ENCODE peak calls at places on chromosomes 4 and X, in five cellular contexts. One of them, this sample, is unnamed. For H3K9me3, the result is how much of the 10 kb centered on the place peaks cover.

GRCh38 chrX:33211356-33212254 is at the start of gene DMD:
- DNase-seq in spleen: no peak
- DNase-seq in HCT116: no peak
- DNase-seq in A549: no peak
- DNase-seq in adrenal gland: peak
- DNase-seq in this sample: no peak

GRCh38 chrX:40009890-40010289 is 87.9 kb downstream of the BCOR start:
- DNase-seq in spleen: no peak
- DNase-seq in HCT116: no peak
- DNase-seq in A549: no peak
- DNase-seq in adrenal gland: no peak
- DNase-seq in this sample: no peak

GRCh38 chrX:6849711-6850415 is 297.6 kb upstream of the STS start:
- DNase-seq in spleen: no peak
- DNase-seq in HCT116: no peak
- DNase-seq in A549: no peak
- DNase-seq in adrenal gland: no peak
- DNase-seq in this sample: no peak

GRCh38 chr4:100162027-100162685 is 28.1 kb downstream of the DDIT4L start:
- DNase-seq in spleen: no peak
- DNase-seq in HCT116: no peak
- DNase-seq in A549: no peak
- DNase-seq in adrenal gland: no peak
- DNase-seq in this sample: no peak

GRCh38 chrX:69149466-69150293 is 15.6 kb downstream of the PJA1 start:
- DNase-seq in spleen: peak
- DNase-seq in HCT116: no peak
- DNase-seq in A549: no peak
- DNase-seq in adrenal gland: no peak
- DNase-seq in this sample: no peak

GRCh38 chrX:18146954-18147353 is 73.7 kb downstream of the BEND2 start:
- DNase-seq in spleen: no peak
- DNase-seq in HCT116: no peak
- DNase-seq in A549: no peak
- DNase-seq in adrenal gland: no peak
- DNase-seq in this sample: no peak

GRCh38 chrX:39896951-39897740 is 200.6 kb downstream of the BCOR start:
- DNase-seq in spleen: no peak
- DNase-seq in HCT116: no peak
- DNase-seq in A549: no peak
- DNase-seq in adrenal gland: no peak
- DNase-seq in this sample: no peak

GRCh38 chr4:24644983-24645764 is 60.8 kb upstream of the DHX15 start:
- DNase-seq in spleen: no peak
- DNase-seq in HCT116: no peak
- DNase-seq in A549: no peak
- DNase-seq in adrenal gland: no peak
- DNase-seq in this sample: no peak

DNA sequence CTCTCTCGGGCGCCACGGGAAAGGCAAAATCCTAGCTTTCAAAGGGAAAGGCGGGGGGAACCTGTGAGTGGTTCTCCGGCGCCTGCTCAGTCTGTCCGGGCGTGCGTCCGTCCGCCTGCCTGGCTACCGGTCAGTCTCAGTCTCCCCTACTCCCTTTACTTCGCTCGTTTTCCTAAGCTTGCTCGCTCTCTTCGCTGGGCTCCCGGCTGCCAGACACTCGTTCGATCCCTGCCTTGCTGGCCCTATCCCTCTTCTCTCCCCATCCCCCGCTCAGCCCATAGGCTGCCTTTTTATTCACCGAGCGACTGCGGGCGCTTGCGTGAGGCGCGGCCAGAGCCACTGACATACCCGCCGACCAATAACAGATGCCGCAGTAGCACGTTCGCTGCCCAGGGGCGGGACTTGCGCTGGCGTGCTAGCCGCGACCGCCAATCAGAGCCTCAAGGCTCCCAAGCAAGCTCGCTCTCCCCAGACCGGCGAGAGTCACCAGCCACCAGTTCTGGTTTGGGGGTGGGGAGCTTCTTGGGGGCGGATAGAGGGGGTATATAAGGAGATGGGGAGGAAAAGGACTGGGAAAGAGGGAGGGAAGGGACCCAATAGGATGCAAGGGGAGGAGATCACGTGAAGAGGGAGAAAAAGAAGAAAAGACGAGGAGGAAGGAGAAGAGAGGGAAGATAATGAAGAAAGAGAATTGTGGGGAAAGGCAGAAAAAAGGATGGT is 30.0 kb downstream of the ARHGEF9 start:
- DNase-seq in spleen: peak
- DNase-seq in HCT116: peak
- DNase-seq in A549: peak
- DNase-seq in adrenal gland: peak
- DNase-seq in this sample: peak
- TF ChIP-seq POLR2A in spleen: no peak
- TF ChIP-seq POLR2A in HCT116: peak
- TF ChIP-seq POLR2A in A549: peak
- TF ChIP-seq POLR2A in adrenal gland: peak
- TF ChIP-seq POLR2A in this sample: peak

GRCh38 chr4:107083-107443 is 17.2 kb upstream of the ZNF718 start:
- DNase-seq in spleen: no peak
- DNase-seq in HCT116: no peak
- DNase-seq in A549: no peak
- DNase-seq in adrenal gland: no peak
- DNase-seq in this sample: no peak
- H3K9me3 ChIP-seq in spleen: half or more
- H3K9me3 ChIP-seq in HCT116: under half
- H3K9me3 ChIP-seq in A549: under half
- H3K9me3 ChIP-seq in adrenal gland: under half
- H3K9me3 ChIP-seq in this sample: half or more

DNA sequence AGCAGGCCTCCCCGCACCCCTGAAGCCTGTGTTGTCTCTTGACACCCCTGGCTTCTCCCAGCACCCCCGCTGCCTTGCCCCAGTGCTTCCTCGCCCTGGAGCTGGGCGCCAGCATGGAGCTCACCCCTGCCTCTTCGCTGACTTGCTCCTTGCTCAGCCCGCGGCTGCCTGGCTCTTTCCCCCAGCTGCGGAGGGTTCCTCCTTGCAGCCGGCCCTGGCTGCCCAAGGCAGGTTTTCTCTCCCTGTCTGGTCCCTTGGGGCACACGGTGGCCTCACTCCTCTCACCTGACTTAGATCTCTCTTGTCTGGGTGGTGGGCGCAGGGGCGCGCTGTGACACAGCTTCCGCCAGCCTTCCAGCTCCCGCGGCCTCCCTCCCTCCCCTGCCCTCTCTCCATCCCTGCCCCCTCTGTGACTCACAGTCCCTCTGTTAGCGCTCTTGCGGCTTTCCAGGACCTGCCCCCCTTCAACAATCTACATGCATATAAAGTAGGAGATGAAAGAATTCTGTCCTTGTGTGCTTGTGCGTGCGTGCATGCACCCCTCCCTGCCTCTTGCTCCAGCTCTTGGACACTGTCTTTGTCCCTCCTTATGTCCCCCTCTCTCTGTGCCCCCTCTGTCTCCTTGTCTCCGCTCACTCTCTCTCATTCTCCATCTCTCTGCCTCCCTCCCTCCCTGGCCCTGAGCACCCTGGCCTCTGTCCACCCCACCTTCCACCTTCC is 2.2 kb downstream of the PLXNB3 start:
- DNase-seq in spleen: peak
- DNase-seq in HCT116: no peak
- DNase-seq in A549: no peak
- DNase-seq in adrenal gland: peak
- DNase-seq in this sample: no peak
- TF ChIP-seq POLR2A in spleen: no peak
- TF ChIP-seq POLR2A in HCT116: no peak
- TF ChIP-seq POLR2A in A549: no peak
- TF ChIP-seq POLR2A in adrenal gland: no peak
- TF ChIP-seq POLR2A in this sample: no peak

GRCh38 chr4:28386776-28387175 is 1526.1 kb downstream of the STIM2 start:
- DNase-seq in spleen: no peak
- DNase-seq in HCT116: no peak
- DNase-seq in A549: no peak
- DNase-seq in adrenal gland: no peak
- DNase-seq in this sample: no peak
- H3K9me3 ChIP-seq in spleen: under half
- H3K9me3 ChIP-seq in HCT116: under half
- H3K9me3 ChIP-seq in A549: under half
- H3K9me3 ChIP-seq in adrenal gland: under half
- H3K9me3 ChIP-seq in this sample: under half

GRCh38 chr4:185344743-185345538 is 50.8 kb downstream of the LRP2BP start:
- DNase-seq in spleen: no peak
- DNase-seq in HCT116: no peak
- DNase-seq in A549: no peak
- DNase-seq in adrenal gland: no peak
- DNase-seq in this sample: no peak

GRCh38 chr4:185341841-185342240 is 53.9 kb downstream of the LRP2BP start:
- DNase-seq in spleen: no peak
- DNase-seq in HCT116: no peak
- DNase-seq in A549: no peak
- DNase-seq in adrenal gland: no peak
- DNase-seq in this sample: no peak

GRCh38 chr4:185346975-185347601 is 48.6 kb downstream of the LRP2BP start:
- DNase-seq in spleen: no peak
- DNase-seq in HCT116: no peak
- DNase-seq in A549: no peak
- DNase-seq in adrenal gland: no peak
- DNase-seq in this sample: no peak

GRCh38 chr4:185341377-185341776 is 54.3 kb downstream of the LRP2BP start:
- DNase-seq in spleen: no peak
- DNase-seq in HCT116: no peak
- DNase-seq in A549: no peak
- DNase-seq in adrenal gland: no peak
- DNase-seq in this sample: no peak

DNA sequence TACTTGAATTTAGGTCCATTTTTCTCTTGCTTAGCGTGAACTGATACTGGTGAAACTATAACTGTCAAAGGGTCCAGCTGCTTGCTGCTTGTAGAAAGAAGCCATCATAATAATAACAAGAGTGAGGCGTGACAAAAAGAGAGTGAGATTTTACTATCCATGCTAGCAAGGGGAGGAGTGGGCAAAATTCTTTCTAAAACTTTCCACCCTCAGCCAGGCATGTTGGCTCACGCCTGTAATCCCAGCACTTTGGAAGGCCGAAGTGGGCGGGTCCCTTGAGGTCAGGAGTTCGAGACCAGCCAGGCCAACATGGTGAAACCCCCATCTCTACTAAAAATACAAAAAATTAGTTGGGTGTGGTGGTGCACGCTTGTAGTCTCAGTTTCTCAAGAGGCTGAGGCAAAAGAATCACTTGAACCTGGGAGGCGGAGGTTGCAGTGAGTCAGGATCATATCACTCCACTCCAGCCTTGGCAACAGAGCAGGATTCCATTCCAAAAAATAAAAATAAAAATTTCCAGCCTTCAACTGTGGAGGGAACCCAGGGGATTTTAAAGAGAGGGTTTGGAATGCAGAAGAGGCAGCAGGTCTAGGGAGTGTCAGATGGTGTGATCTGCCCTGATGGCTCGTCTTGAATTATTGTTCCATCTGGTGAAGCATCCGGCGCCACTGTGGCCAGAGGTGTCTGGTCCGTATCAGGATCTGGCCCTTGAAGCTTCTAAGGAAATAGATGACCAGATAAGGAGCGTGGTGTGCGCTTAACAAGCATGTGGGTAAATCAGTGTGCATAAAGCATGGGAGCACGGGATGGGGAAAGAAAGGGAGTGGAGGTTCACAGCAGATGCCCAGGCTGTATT is 51.8 kb downstream of the LRP2BP start:
- DNase-seq in spleen: no peak
- DNase-seq in HCT116: no peak
- DNase-seq in A549: no peak
- DNase-seq in adrenal gland: peak
- DNase-seq in this sample: no peak
- TF ChIP-seq POLR2A in spleen: no peak
- TF ChIP-seq POLR2A in HCT116: no peak
- TF ChIP-seq POLR2A in A549: no peak
- TF ChIP-seq POLR2A in adrenal gland: no peak
- TF ChIP-seq POLR2A in this sample: no peak

GRCh38 chr4:28879178-28879577 is 1841.0 kb upstream of the PCDH7 start:
- DNase-seq in spleen: no peak
- DNase-seq in HCT116: no peak
- DNase-seq in A549: no peak
- DNase-seq in adrenal gland: no peak
- DNase-seq in this sample: no peak
- H3K9me3 ChIP-seq in spleen: under half
- H3K9me3 ChIP-seq in HCT116: under half
- H3K9me3 ChIP-seq in A549: under half
- H3K9me3 ChIP-seq in adrenal gland: under half
- H3K9me3 ChIP-seq in this sample: under half

GRCh38 chr4:48908687-48909086 is 2.1 kb upstream of the OCIAD2 start:
- DNase-seq in spleen: no peak
- DNase-seq in HCT116: no peak
- DNase-seq in A549: no peak
- DNase-seq in adrenal gland: no peak
- DNase-seq in this sample: no peak

GRCh38 chr4:48904541-48905142 is 1.9 kb downstream of the OCIAD2 start:
- DNase-seq in spleen: no peak
- DNase-seq in HCT116: no peak
- DNase-seq in A549: no peak
- DNase-seq in adrenal gland: no peak
- DNase-seq in this sample: no peak

GRCh38 chr4:48907706-48908477 is 1.3 kb upstream of the OCIAD2 start:
- DNase-seq in spleen: no peak
- DNase-seq in HCT116: no peak
- DNase-seq in A549: no peak
- DNase-seq in adrenal gland: no peak
- DNase-seq in this sample: no peak

GRCh38 chr4:48905363-48906015 is 1.1 kb downstream of the OCIAD2 start:
- DNase-seq in spleen: no peak
- DNase-seq in HCT116: no peak
- DNase-seq in A549: peak
- DNase-seq in adrenal gland: no peak
- DNase-seq in this sample: no peak

DNA sequence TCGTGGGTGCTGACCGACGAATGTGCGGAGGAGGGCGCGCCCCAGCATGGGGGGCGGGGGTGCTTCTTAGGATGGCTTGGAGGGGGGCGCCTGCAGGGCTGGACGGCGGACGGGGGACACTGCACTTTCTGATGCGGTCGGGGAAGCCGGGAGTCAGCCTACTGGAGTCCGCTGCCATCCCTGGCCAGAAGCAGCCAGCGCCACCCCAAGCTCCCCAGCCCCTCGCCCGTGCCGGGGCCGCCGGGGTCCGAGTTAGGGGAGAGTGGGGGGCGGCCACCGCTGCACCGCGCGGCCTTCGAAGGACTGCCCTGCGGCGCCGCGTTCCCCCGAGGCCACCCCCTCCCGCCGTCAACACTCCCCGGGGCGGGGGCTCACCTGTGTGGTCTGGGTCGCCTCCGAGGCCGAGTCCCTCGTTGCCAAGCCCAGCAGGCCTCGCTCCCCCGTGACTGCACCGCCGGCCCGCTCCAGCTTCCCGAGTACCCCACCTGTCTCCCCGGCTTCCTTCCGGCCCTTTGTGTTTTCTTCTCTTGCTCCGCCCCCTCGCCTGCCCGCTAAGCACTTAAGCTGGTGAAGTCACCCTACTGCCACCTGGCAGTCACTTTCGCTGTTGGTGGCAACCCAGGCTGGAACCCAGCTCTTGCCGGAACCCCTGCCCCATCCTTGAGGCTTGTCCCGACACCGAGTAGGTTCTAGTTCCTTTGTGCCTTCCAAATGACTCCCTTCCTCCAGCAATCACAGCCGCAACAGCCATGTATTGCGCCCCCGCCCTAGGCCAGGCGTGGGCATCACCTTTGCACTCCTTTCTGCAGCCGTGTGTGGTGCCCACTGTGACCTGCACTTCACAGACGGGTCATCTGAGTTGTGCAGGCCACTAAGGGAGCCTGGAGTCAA is at the start of gene OCIAD2:
- DNase-seq in spleen: peak
- DNase-seq in HCT116: peak
- DNase-seq in A549: peak
- DNase-seq in adrenal gland: peak
- DNase-seq in this sample: peak
- TF ChIP-seq POLR2A in spleen: no peak
- TF ChIP-seq POLR2A in HCT116: no peak
- TF ChIP-seq POLR2A in A549: peak
- TF ChIP-seq POLR2A in adrenal gland: peak
- TF ChIP-seq POLR2A in this sample: no peak